ENCODE peak calls at places on chromosomes 1 and 21, in ten cellular contexts. One of them, this sample, is unnamed.

GRCh38 chr1:212980123-212980800 is 29.9 kb downstream of the VASH2 start:
- DNase-seq in Peyer's patch: no peak
- DNase-seq in CD8-positive, alpha-beta T cell: no peak
- DNase-seq in breast epithelium: no peak
- DNase-seq in heart left ventricle: peak; percentile 66
- DNase-seq in CD8-positive, alpha-beta memory T cell: no peak
- DNase-seq in DND-41: no peak
- DNase-seq in H1: no peak
- DNase-seq in HAP-1: no peak
- DNase-seq in lung: no peak
- DNase-seq in this sample: no peak

GRCh38 chr1:196557797-196558196 is 50.4 kb downstream of the KCNT2 start:
- DNase-seq in DND-41: no peak
- DNase-seq in heart left ventricle: no peak
- DNase-seq in H1: no peak
- DNase-seq in breast epithelium: no peak
- DNase-seq in lung: no peak
- DNase-seq in CD8-positive, alpha-beta T cell: no peak
- DNase-seq in HAP-1: no peak
- DNase-seq in CD8-positive, alpha-beta memory T cell: no peak
- DNase-seq in Peyer's patch: no peak
- DNase-seq in this sample: no peak

GRCh38 chr1:178458203-178458602 is 38.6 kb downstream of the CLEC20A start:
- DNase-seq in Peyer's patch: no peak
- DNase-seq in HAP-1: no peak
- DNase-seq in CD8-positive, alpha-beta T cell: no peak
- DNase-seq in lung: no peak
- DNase-seq in H1: no peak
- DNase-seq in DND-41: no peak
- DNase-seq in CD8-positive, alpha-beta memory T cell: no peak
- DNase-seq in heart left ventricle: no peak
- DNase-seq in breast epithelium: no peak
- DNase-seq in this sample: no peak

GRCh38 chr1:204350857-204351573 is 8.7 kb downstream of the PLEKHA6 start:
- DNase-seq in CD8-positive, alpha-beta T cell: no peak
- DNase-seq in heart left ventricle: peak; percentile 74
- DNase-seq in DND-41: peak; percentile 10
- DNase-seq in lung: peak; percentile 54
- DNase-seq in HAP-1: no peak
- DNase-seq in H1: no peak
- DNase-seq in Peyer's patch: peak; percentile 74
- DNase-seq in breast epithelium: no peak
- DNase-seq in CD8-positive, alpha-beta memory T cell: no peak
- DNase-seq in this sample: no peak

GRCh38 chr1:198798923-198799386 is 160.1 kb downstream of the PTPRC start:
- DNase-seq in lung: no peak
- DNase-seq in breast epithelium: no peak
- DNase-seq in CD8-positive, alpha-beta T cell: no peak
- DNase-seq in H1: no peak
- DNase-seq in Peyer's patch: no peak
- DNase-seq in DND-41: no peak
- DNase-seq in CD8-positive, alpha-beta memory T cell: no peak
- DNase-seq in HAP-1: no peak
- DNase-seq in heart left ventricle: no peak
- DNase-seq in this sample: no peak

GRCh38 chr1:150080784-150081183 is 13.2 kb downstream of the VPS45 start:
- DNase-seq in heart left ventricle: no peak
- DNase-seq in Peyer's patch: no peak
- DNase-seq in breast epithelium: no peak
- DNase-seq in DND-41: no peak
- DNase-seq in CD8-positive, alpha-beta T cell: no peak
- DNase-seq in HAP-1: no peak
- DNase-seq in lung: no peak
- DNase-seq in CD8-positive, alpha-beta memory T cell: no peak
- DNase-seq in H1: no peak
- DNase-seq in this sample: no peak

GRCh38 chr1:156600733-156601121 is 552 bp downstream of the GPATCH4 start:
- DNase-seq in CD8-positive, alpha-beta memory T cell: no peak
- DNase-seq in breast epithelium: no peak
- DNase-seq in lung: no peak
- DNase-seq in Peyer's patch: no peak
- DNase-seq in heart left ventricle: no peak
- DNase-seq in CD8-positive, alpha-beta T cell: no peak
- DNase-seq in DND-41: no peak
- DNase-seq in H1: no peak
- DNase-seq in HAP-1: no peak
- DNase-seq in this sample: no peak

GRCh38 chr1:16978139-16978538 is 2.3 kb downstream of the MFAP2 start:
- DNase-seq in CD8-positive, alpha-beta T cell: no peak
- DNase-seq in breast epithelium: no peak
- DNase-seq in H1: no peak
- DNase-seq in DND-41: no peak
- DNase-seq in lung: no peak
- DNase-seq in heart left ventricle: no peak
- DNase-seq in HAP-1: no peak
- DNase-seq in Peyer's patch: peak; percentile 53
- DNase-seq in CD8-positive, alpha-beta memory T cell: no peak
- DNase-seq in this sample: no peak

GRCh38 chr1:201307760-201308499 is 24.6 kb downstream of the PKP1 start:
- DNase-seq in Peyer's patch: peak; percentile 85
- DNase-seq in CD8-positive, alpha-beta T cell: no peak
- DNase-seq in H1: no peak
- DNase-seq in breast epithelium: peak; percentile 91
- DNase-seq in heart left ventricle: no peak
- DNase-seq in HAP-1: no peak
- DNase-seq in CD8-positive, alpha-beta memory T cell: no peak
- DNase-seq in DND-41: no peak
- DNase-seq in lung: no peak
- DNase-seq in this sample: no peak

GRCh38 chr1:53127546-53127945 is 14.9 kb downstream of the SLC1A7 start:
- DNase-seq in H1: no peak
- DNase-seq in breast epithelium: no peak
- DNase-seq in CD8-positive, alpha-beta memory T cell: peak; percentile 1
- DNase-seq in heart left ventricle: no peak
- DNase-seq in CD8-positive, alpha-beta T cell: no peak
- DNase-seq in DND-41: peak; percentile 12
- DNase-seq in lung: no peak
- DNase-seq in Peyer's patch: peak; percentile 33
- DNase-seq in HAP-1: no peak
- DNase-seq in this sample: no peak

GRCh38 chr21:41877901-41878830 is 978 bp downstream of the PRDM15 start:
- DNase-seq in Peyer's patch: peak; percentile 59
- DNase-seq in heart left ventricle: no peak
- DNase-seq in breast epithelium: peak; percentile 32
- DNase-seq in CD8-positive, alpha-beta T cell: peak; percentile 24
- DNase-seq in CD8-positive, alpha-beta memory T cell: peak; percentile 31
- DNase-seq in DND-41: peak; percentile 47
- DNase-seq in H1: no peak
- DNase-seq in HAP-1: no peak
- DNase-seq in lung: no peak
- DNase-seq in this sample: peak; percentile 27

GRCh38 chr1:156391701-156392100 is 22.7 kb downstream of the RHBG start:
- DNase-seq in HAP-1: no peak
- DNase-seq in H1: no peak
- DNase-seq in Peyer's patch: no peak
- DNase-seq in DND-41: no peak
- DNase-seq in CD8-positive, alpha-beta memory T cell: no peak
- DNase-seq in CD8-positive, alpha-beta T cell: no peak
- DNase-seq in heart left ventricle: no peak
- DNase-seq in lung: no peak
- DNase-seq in breast epithelium: no peak
- DNase-seq in this sample: no peak

GRCh38 chr1:33684346-33685122 is 179.3 kb upstream of the HMGB4 start:
- DNase-seq in lung: no peak
- DNase-seq in CD8-positive, alpha-beta T cell: no peak
- DNase-seq in DND-41: no peak
- DNase-seq in heart left ventricle: no peak
- DNase-seq in HAP-1: no peak
- DNase-seq in Peyer's patch: no peak
- DNase-seq in H1: no peak
- DNase-seq in CD8-positive, alpha-beta memory T cell: no peak
- DNase-seq in breast epithelium: no peak
- DNase-seq in this sample: no peak

GRCh38 chr1:53016705-53017104 is 45.3 kb upstream of the PODN start:
- DNase-seq in heart left ventricle: no peak
- DNase-seq in lung: no peak
- DNase-seq in HAP-1: no peak
- DNase-seq in CD8-positive, alpha-beta T cell: no peak
- DNase-seq in CD8-positive, alpha-beta memory T cell: no peak
- DNase-seq in DND-41: no peak
- DNase-seq in H1: no peak
- DNase-seq in breast epithelium: no peak
- DNase-seq in Peyer's patch: no peak
- DNase-seq in this sample: no peak

GRCh38 chr1:167614851-167615250 is 15.2 kb upstream of the RCSD1 start:
- DNase-seq in CD8-positive, alpha-beta T cell: no peak
- DNase-seq in Peyer's patch: no peak
- DNase-seq in breast epithelium: no peak
- DNase-seq in H1: no peak
- DNase-seq in HAP-1: no peak
- DNase-seq in lung: no peak
- DNase-seq in CD8-positive, alpha-beta memory T cell: no peak
- DNase-seq in DND-41: no peak
- DNase-seq in heart left ventricle: no peak
- DNase-seq in this sample: no peak

GRCh38 chr1:167611983-167612382 is 18.0 kb upstream of the RCSD1 start:
- DNase-seq in CD8-positive, alpha-beta memory T cell: no peak
- DNase-seq in lung: no peak
- DNase-seq in CD8-positive, alpha-beta T cell: no peak
- DNase-seq in HAP-1: no peak
- DNase-seq in H1: no peak
- DNase-seq in Peyer's patch: no peak
- DNase-seq in breast epithelium: no peak
- DNase-seq in DND-41: no peak
- DNase-seq in heart left ventricle: no peak
- DNase-seq in this sample: no peak

GRCh38 chr1:167616521-167616920 is 13.5 kb upstream of the RCSD1 start:
- DNase-seq in breast epithelium: no peak
- DNase-seq in CD8-positive, alpha-beta memory T cell: no peak
- DNase-seq in HAP-1: no peak
- DNase-seq in CD8-positive, alpha-beta T cell: no peak
- DNase-seq in DND-41: no peak
- DNase-seq in Peyer's patch: peak; percentile 14
- DNase-seq in heart left ventricle: no peak
- DNase-seq in lung: no peak
- DNase-seq in H1: no peak
- DNase-seq in this sample: no peak

GRCh38 chr1:167612583-167612982 is 17.4 kb upstream of the RCSD1 start:
- DNase-seq in HAP-1: no peak
- DNase-seq in CD8-positive, alpha-beta memory T cell: no peak
- DNase-seq in heart left ventricle: no peak
- DNase-seq in Peyer's patch: no peak
- DNase-seq in CD8-positive, alpha-beta T cell: no peak
- DNase-seq in breast epithelium: no peak
- DNase-seq in DND-41: no peak
- DNase-seq in H1: no peak
- DNase-seq in lung: no peak
- DNase-seq in this sample: no peak

DNA sequence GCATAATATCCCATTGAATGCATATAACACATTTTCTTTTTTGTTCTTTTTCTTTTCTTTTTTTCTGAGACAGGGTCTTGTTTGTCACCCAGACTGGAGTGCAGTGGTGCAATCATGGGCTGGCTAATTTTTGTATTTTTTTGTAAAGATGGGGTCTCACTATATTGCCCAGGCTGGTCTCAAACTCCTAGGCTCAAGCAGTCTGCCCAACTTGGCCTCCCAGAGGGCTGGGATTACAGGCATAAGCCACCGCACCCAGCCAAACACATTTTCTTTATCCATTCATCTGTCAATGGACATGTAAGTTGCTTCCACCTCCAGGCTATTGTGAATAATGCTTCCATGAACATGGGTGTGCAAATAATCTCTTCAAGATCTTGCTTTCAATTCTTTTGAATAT is 17.0 kb upstream of the RCSD1 start:
- DNase-seq in HAP-1: no peak
- DNase-seq in lung: no peak
- DNase-seq in heart left ventricle: no peak
- DNase-seq in breast epithelium: no peak
- DNase-seq in DND-41: no peak
- DNase-seq in CD8-positive, alpha-beta T cell: no peak
- DNase-seq in Peyer's patch: no peak
- DNase-seq in CD8-positive, alpha-beta memory T cell: no peak
- DNase-seq in H1: no peak
- DNase-seq in this sample: no peak
- H3K4me1 ChIP-seq in HAP-1: no peaks in the 10 kb centered on the region
- H3K4me1 ChIP-seq in lung: peaks cover 9% of the 10 kb centered on the region
- H3K4me1 ChIP-seq in heart left ventricle: peaks cover 5% of the 10 kb centered on the region
- H3K4me1 ChIP-seq in breast epithelium: no peaks in the 10 kb centered on the region
- H3K4me1 ChIP-seq in DND-41: peaks cover 41% of the 10 kb centered on the region
- H3K4me1 ChIP-seq in CD8-positive, alpha-beta T cell: peaks cover 21% of the 10 kb centered on the region
- H3K4me1 ChIP-seq in Peyer's patch: no peaks in the 10 kb centered on the region
- H3K4me1 ChIP-seq in CD8-positive, alpha-beta memory T cell: peaks cover 21% of the 10 kb centered on the region
- H3K4me1 ChIP-seq in H1: peaks cover 4% of the 10 kb centered on the region
- H3K4me1 ChIP-seq in this sample: peaks cover 27% of the 10 kb centered on the region

GRCh38 chr1:171532520-171532919 is 47.2 kb downstream of the PRRC2C start:
- DNase-seq in lung: no peak
- DNase-seq in DND-41: no peak
- DNase-seq in Peyer's patch: no peak
- DNase-seq in heart left ventricle: no peak
- DNase-seq in HAP-1: no peak
- DNase-seq in H1: no peak
- DNase-seq in breast epithelium: no peak
- DNase-seq in CD8-positive, alpha-beta T cell: no peak
- DNase-seq in CD8-positive, alpha-beta memory T cell: no peak
- DNase-seq in this sample: no peak
- H3K36me3 ChIP-seq in lung: peaks cover 39% of the 10 kb centered on the region
- H3K36me3 ChIP-seq in DND-41: peaks cover 96% of the 10 kb centered on the region
- H3K36me3 ChIP-seq in Peyer's patch: peaks cover 2% of the 10 kb centered on the region
- H3K36me3 ChIP-seq in heart left ventricle: peaks cover 100% of the 10 kb centered on the region
- H3K36me3 ChIP-seq in HAP-1: peaks cover 94% of the 10 kb centered on the region
- H3K36me3 ChIP-seq in H1: peaks cover 94% of the 10 kb centered on the region
- H3K36me3 ChIP-seq in breast epithelium: no peaks in the 10 kb centered on the region
- H3K36me3 ChIP-seq in CD8-positive, alpha-beta T cell: peaks cover 83% of the 10 kb centered on the region
- H3K36me3 ChIP-seq in CD8-positive, alpha-beta memory T cell: peaks cover 57% of the 10 kb centered on the region
- H3K36me3 ChIP-seq in this sample: peaks cover 75% of the 10 kb centered on the region

DNA sequence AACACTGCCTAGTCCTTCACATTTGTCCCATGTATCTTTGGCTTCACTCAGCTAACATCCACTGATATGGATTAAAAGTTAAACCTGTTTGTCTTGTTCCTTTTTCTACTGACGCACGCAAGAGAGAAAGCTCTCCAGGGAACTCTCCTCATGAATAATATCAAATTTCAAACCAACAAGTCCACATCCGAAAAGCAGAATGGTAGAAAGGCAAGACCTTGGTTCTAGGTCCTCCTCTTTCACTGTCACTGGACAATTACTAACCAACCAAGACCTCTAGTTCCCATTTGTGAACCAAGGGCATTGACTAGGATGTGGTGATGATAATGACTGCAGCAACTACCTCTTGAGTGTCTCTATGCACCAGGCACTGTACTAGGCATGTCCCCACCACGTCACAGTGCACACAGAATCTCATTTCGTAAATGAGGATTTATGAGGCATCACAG is 8.4 kb downstream of the PLPP3 start:
- DNase-seq in lung: no peak
- DNase-seq in H1: no peak
- DNase-seq in Peyer's patch: no peak
- DNase-seq in CD8-positive, alpha-beta memory T cell: no peak
- DNase-seq in breast epithelium: no peak
- DNase-seq in CD8-positive, alpha-beta T cell: no peak
- DNase-seq in heart left ventricle: no peak
- DNase-seq in DND-41: no peak
- DNase-seq in HAP-1: no peak
- DNase-seq in this sample: no peak
- H3K4me1 ChIP-seq in lung: peaks cover 28% of the 10 kb centered on the region
- H3K4me1 ChIP-seq in H1: peaks cover 25% of the 10 kb centered on the region
- H3K4me1 ChIP-seq in Peyer's patch: no peaks in the 10 kb centered on the region
- H3K4me1 ChIP-seq in CD8-positive, alpha-beta memory T cell: no peaks in the 10 kb centered on the region
- H3K4me1 ChIP-seq in breast epithelium: peaks cover 3% of the 10 kb centered on the region
- H3K4me1 ChIP-seq in CD8-positive, alpha-beta T cell: no peaks in the 10 kb centered on the region
- H3K4me1 ChIP-seq in heart left ventricle: peaks cover 43% of the 10 kb centered on the region
- H3K4me1 ChIP-seq in DND-41: no peaks in the 10 kb centered on the region
- H3K4me1 ChIP-seq in HAP-1: peaks cover 39% of the 10 kb centered on the region
- H3K4me1 ChIP-seq in this sample: no peaks in the 10 kb centered on the region

GRCh38 chr1:234509457-234510328 is 30.7 kb upstream of the TARBP1 start:
- DNase-seq in lung: no peak
- DNase-seq in Peyer's patch: no peak
- DNase-seq in breast epithelium: no peak
- DNase-seq in heart left ventricle: no peak
- DNase-seq in CD8-positive, alpha-beta memory T cell: no peak
- DNase-seq in DND-41: peak; percentile 37
- DNase-seq in HAP-1: peak; percentile 39
- DNase-seq in CD8-positive, alpha-beta T cell: no peak
- DNase-seq in H1: no peak
- DNase-seq in this sample: no peak
- H3K36me3 ChIP-seq in lung: no peaks in the 10 kb centered on the region
- H3K36me3 ChIP-seq in Peyer's patch: no peaks in the 10 kb centered on the region
- H3K36me3 ChIP-seq in breast epithelium: no peaks in the 10 kb centered on the region
- H3K36me3 ChIP-seq in heart left ventricle: no peaks in the 10 kb centered on the region
- H3K36me3 ChIP-seq in CD8-positive, alpha-beta memory T cell: no peaks in the 10 kb centered on the region
- H3K36me3 ChIP-seq in DND-41: no peaks in the 10 kb centered on the region
- H3K36me3 ChIP-seq in HAP-1: no peaks in the 10 kb centered on the region
- H3K36me3 ChIP-seq in CD8-positive, alpha-beta T cell: no peaks in the 10 kb centered on the region
- H3K36me3 ChIP-seq in H1: no peaks in the 10 kb centered on the region
- H3K36me3 ChIP-seq in this sample: no peaks in the 10 kb centered on the region

This sample was measured in CD4-positive, alpha-beta memory T cell.